ENCODE peak calls at places on chromosomes 5 and 9, in six cellular contexts. Z is fibroblast of lung, R is A549, H is H9, D is psoas muscle, N is Panc1. K is an unnamed sample. For H3K4me1, the result is how much of the 10 kb centered on the place peaks cover.

GRCh38 chr5:136810198-136810823 is 445.0 kb upstream of the TRPC7 start:
- DNase-seq in H (no peak), R (no peak), D (peak), Z (peak), N (peak), K (peak)

GRCh38 chr5:170571331-170571731 is 67.5 kb downstream of the KCNIP1 start:
- DNase-seq in R (peak), N (no peak), Z (no peak), D (no peak), H (no peak), K (no peak)

GRCh38 chr5:123455640-123456039 is 32.4 kb upstream of the CEP120 start:
- DNase-seq in R (no peak), H (no peak), Z (no peak), D (no peak), N (no peak), K (no peak)

GRCh38 chr9:24342457-24342856 is 203.2 kb downstream of the IZUMO3 start:
- DNase-seq in H (no peak), Z (no peak), R (no peak), N (no peak), D (no peak), K (no peak)

GRCh38 chr9:70477907-70478480 is 63.5 kb upstream of the KLF9 start:
- DNase-seq in R (no peak), Z (no peak), N (no peak), H (no peak), D (no peak), K (no peak)

GRCh38 chr5:177474845-177475562 is 1.6 kb upstream of the DBN1 start:
- DNase-seq in R (no peak), Z (no peak), D (no peak), H (no peak), N (no peak), K (no peak)

GRCh38 chr5:82526540-82526939 is 248.4 kb upstream of the RPS23 start:
- DNase-seq in H (no peak), Z (no peak), N (no peak), D (no peak), R (no peak), K (no peak)

GRCh38 chr5:72921886-72922285 is 34.0 kb upstream of the FCHO2 start:
- DNase-seq in R (no peak), Z (no peak), N (no peak), H (no peak), D (no peak), K (no peak)

GRCh38 chr9:112836394-112836793 is 54.3 kb downstream of the SLC46A2 start:
- DNase-seq in R (no peak), N (no peak), D (no peak), Z (no peak), H (no peak), K (no peak)

GRCh38 chr5:125125031-125125823 is 378.8 kb upstream of the ZNF608 start:
- DNase-seq in R (no peak), Z (no peak), H (no peak), N (no peak), D (no peak), K (no peak)

GRCh38 chr5:139543423-139543991 is 17.6 kb upstream of the UBE2D2 start:
- DNase-seq in R (no peak), D (peak), N (no peak), H (peak), Z (peak), K (peak)

GRCh38 chr9:121637441-121638222 is 13.8 kb upstream of the DAB2IP start:
- DNase-seq in Z (peak), H (no peak), D (no peak), N (no peak), R (peak), K (no peak)

GRCh38 chr9:95458666-95459065 is 58.1 kb downstream of the PTCH1 start:
- DNase-seq in N (no peak), Z (peak), R (no peak), D (no peak), H (no peak), K (no peak)

GRCh38 chr9:137192859-137193258 is 4.4 kb downstream of the SSNA1 start:
- DNase-seq in D (no peak), R (no peak), N (no peak), H (no peak), Z (no peak), K (no peak)

GRCh38 chr9:19748278-19749126 is 40.3 kb downstream of the SLC24A2 start:
- DNase-seq in D (no peak), H (no peak), R (no peak), N (no peak), Z (no peak), K (no peak)

GRCh38 chr9:20538956-20539355 is 83.3 kb downstream of the MLLT3 start:
- DNase-seq in D (no peak), N (no peak), H (no peak), R (no peak), Z (peak), K (no peak)

GRCh38 chr9:83062653-83063527 is at the start of gene RASEF:
- DNase-seq in D (no peak), H (peak), Z (peak), R (peak), N (no peak), K (no peak)

GRCh38 chr5:76808142-76808691 is 10.6 kb upstream of the F2RL1 start:
- DNase-seq in Z (no peak), D (no peak), H (peak), N (no peak), R (no peak), K (no peak)

GRCh38 chr5:172106511-172107356 is 81.3 kb downstream of the STK10 start:
- DNase-seq in Z (peak), D (peak), N (peak), R (peak), H (peak), K (no peak)

GRCh38 chr9:22683393-22684075 is 236.9 kb downstream of the DMRTA1 start:
- DNase-seq in D (no peak), R (no peak), H (no peak), Z (peak), N (peak), K (peak)

GRCh38 chr5:167951121-167951520 is 340.3 kb upstream of the WWC1 start:
- DNase-seq in H (no peak), R (no peak), N (no peak), D (no peak), Z (peak), K (no peak)
- H3K4me1 ChIP-seq in H (under half), R (under half), N (under half), D (under half), Z (under half), K (under half)

GRCh38 chr9:109101202-109101595 is 18.5 kb downstream of the TMEM245 start:
- DNase-seq in Z (no peak), R (no peak), H (no peak), D (no peak), N (no peak), K (no peak)
- H3K4me1 ChIP-seq in Z (under half), R (half or more), H (under half), D (half or more), N (under half), K (half or more)

GRCh38 chr5:141597394-141597793 is 21.4 kb downstream of the DIAPH1 start:
- DNase-seq in H (no peak), D (no peak), R (no peak), N (no peak), Z (no peak), K (no peak)
- H3K4me1 ChIP-seq in H (under half), D (half or more), R (under half), N (under half), Z (under half), K (half or more)

GRCh38 chr9:73154760-73155159 is 3.1 kb downstream of the ANXA1 start:
- DNase-seq in H (no peak), D (no peak), R (no peak), Z (no peak), N (no peak), K (no peak)
- H3K4me1 ChIP-seq in H (under half), D (under half), R (half or more), Z (under half), N (under half), K (under half)

GRCh38 chr5:175686396-175686795 is 28.5 kb downstream of the HRH2 start:
- DNase-seq in D (no peak), H (no peak), Z (no peak), N (no peak), R (no peak), K (no peak)

GRCh38 chr5:175685701-175686350 is 28.0 kb downstream of the HRH2 start:
- DNase-seq in Z (no peak), N (no peak), H (no peak), D (no peak), R (no peak), K (no peak)

GRCh38 chr5:175687231-175687701 is 29.4 kb downstream of the HRH2 start:
- DNase-seq in N (no peak), R (no peak), Z (no peak), H (no peak), D (no peak), K (no peak)

GRCh38 chr5:175688352-175689146 is 30.7 kb downstream of the HRH2 start:
- DNase-seq in H (no peak), R (no peak), N (no peak), D (no peak), Z (no peak), K (no peak)

GRCh38 chr5:175686826-175687225 is 29.0 kb downstream of the HRH2 start:
- DNase-seq in Z (no peak), D (no peak), R (no peak), N (no peak), H (no peak), K (no peak)
- H3K4me1 ChIP-seq in Z (under half), D (under half), R (under half), N (under half), H (under half), K (under half)

GRCh38 chr9:129685933-129686259 is 20.4 kb downstream of the PRRX2 start:
- DNase-seq in D (no peak), N (no peak), H (no peak), Z (no peak), R (no peak), K (no peak)

GRCh38 chr9:129685220-129685932 is 19.9 kb downstream of the PRRX2 start:
- DNase-seq in D (no peak), Z (no peak), H (no peak), N (no peak), R (peak), K (no peak)

GRCh38 chr9:129681924-129682323 is 16.5 kb downstream of the PRRX2 start:
- DNase-seq in R (no peak), Z (no peak), H (no peak), N (no peak), D (no peak), K (no peak)

GRCh38 chr9:129679537-129679936 is 14.1 kb downstream of the PRRX2 start:
- DNase-seq in Z (no peak), H (no peak), R (no peak), D (no peak), N (no peak), K (no peak)

GRCh38 chr9:129682381-129682780 is 16.9 kb downstream of the PRRX2 start:
- DNase-seq in R (no peak), H (no peak), N (no peak), Z (no peak), D (no peak), K (no peak)
- H3K4me1 ChIP-seq in R (under half), H (under half), N (under half), Z (under half), D (under half), K (under half)

GRCh38 chr5:134084166-134084565 is 30.3 kb upstream of the TCF7 start:
- DNase-seq in R (no peak), D (no peak), N (no peak), H (no peak), Z (no peak), K (no peak)
- H3K4me1 ChIP-seq in R (under half), D (under half), N (under half), H (under half), Z (under half), K (under half)

GRCh38 chr5:78549043-78549442 is 99.5 kb downstream of the LHFPL2 start:
- DNase-seq in N (no peak), D (peak), Z (no peak), H (peak), R (no peak), K (no peak)

GRCh38 chr5:78548216-78548615 is 100.4 kb downstream of the LHFPL2 start:
- DNase-seq in D (no peak), R (no peak), Z (no peak), H (no peak), N (no peak), K (no peak)

GRCh38 chr5:78552729-78553341 is 95.7 kb downstream of the LHFPL2 start:
- DNase-seq in R (no peak), Z (no peak), N (no peak), H (no peak), D (no peak), K (no peak)

GRCh38 chr5:78553578-78553977 is 95.0 kb downstream of the LHFPL2 start:
- DNase-seq in Z (no peak), N (no peak), D (no peak), H (no peak), R (no peak), K (no peak)

DNA sequence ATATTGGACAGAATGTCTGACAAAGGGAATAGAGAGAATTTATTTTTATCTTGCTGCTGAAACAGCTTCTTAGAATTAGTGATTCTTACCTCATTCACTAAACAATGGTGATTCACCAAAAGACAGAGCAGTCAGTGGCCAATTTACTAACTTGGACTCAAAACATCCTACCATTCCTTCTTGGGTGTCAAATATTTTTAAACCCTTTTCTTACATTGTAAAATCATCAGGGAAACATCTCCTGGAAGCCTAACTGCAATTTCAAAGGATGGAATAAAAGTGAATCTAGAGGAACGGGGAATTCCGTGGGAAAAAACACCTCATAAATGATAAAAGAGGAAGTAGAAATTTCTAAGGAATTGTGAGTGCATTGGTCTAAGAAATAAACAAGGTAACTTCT is 97.7 kb downstream of the LHFPL2 start:
- DNase-seq in N (no peak), H (no peak), Z (no peak), D (no peak), R (no peak), K (no peak)
- H3K4me1 ChIP-seq in N (under half), H (under half), Z (under half), D (under half), R (under half), K (under half)

K was measured in gastrocnemius medialis.